ENCODE peak calls at places on chromosomes 7 and 10, in ten cellular contexts. Y, F, M, P, Q, I, L, G, E and C are unnamed samples.

GRCh38 chr10:119201233-119201632 is 6.1 kb upstream of the GRK5 start:
- DNase-seq in P (no peak), Y (no peak), E (no peak), Q (no peak), F (no peak), M (no peak), G (no peak), L (no peak), I (no peak), C (no peak)

GRCh38 chr10:122525788-122526187 is 34.8 kb upstream of the DMBT1 start:
- DNase-seq in Q (no peak), P (peak), E (no peak), Y (peak), I (no peak), F (peak), G (no peak), M (peak), L (no peak), C (no peak)

GRCh38 chr7:43294080-43294630 is 181.7 kb downstream of the HECW1 start:
- DNase-seq in F (peak), L (peak), P (peak), G (peak), M (no peak), Q (no peak), Y (peak), E (peak), I (no peak), C (peak)

GRCh38 chr7:156780724-156781455 is 112.1 kb downstream of the LMBR1 start:
- DNase-seq in L (no peak), G (no peak), F (no peak), I (no peak), E (no peak), M (no peak), Y (no peak), Q (no peak), P (no peak), C (no peak)

GRCh38 chr10:133446979-133447378 is 6.8 kb upstream of the SCART1 start:
- DNase-seq in Y (no peak), Q (no peak), I (no peak), E (no peak), G (no peak), P (no peak), F (no peak), L (no peak), M (no peak), C (no peak)

GRCh38 chr10:11741608-11742007 is 574 bp upstream of the ECHDC3 start:
- DNase-seq in G (no peak), I (no peak), F (no peak), L (peak), Y (no peak), P (no peak), M (no peak), Q (no peak), E (no peak), C (no peak)

GRCh38 chr10:75406158-75407065 is 4.8 kb upstream of the ZNF503 start:
- DNase-seq in Y (no peak), L (no peak), M (no peak), F (no peak), G (no peak), Q (no peak), I (peak), E (no peak), P (no peak), C (no peak)

GRCh38 chr10:97869091-97870042 is 19.7 kb downstream of the GOLGA7B start:
- DNase-seq in Q (peak), Y (peak), G (peak), P (peak), L (peak), M (peak), I (peak), E (peak), F (peak), C (no peak)

GRCh38 chr10:93408788-93409187 is 73.3 kb downstream of the MYOF start:
- DNase-seq in Q (no peak), I (no peak), G (no peak), E (no peak), F (no peak), Y (no peak), P (no peak), M (no peak), L (no peak), C (no peak)

GRCh38 chr10:93410697-93411348 is 71.3 kb downstream of the MYOF start:
- DNase-seq in E (no peak), G (no peak), M (no peak), F (no peak), I (no peak), Y (no peak), P (no peak), L (no peak), Q (no peak), C (no peak)

GRCh38 chr10:93415693-93416092 is 66.4 kb downstream of the MYOF start:
- DNase-seq in E (no peak), I (no peak), G (no peak), Q (no peak), M (no peak), Y (no peak), L (no peak), P (no peak), F (no peak), C (no peak)

GRCh38 chr10:93413252-93413689 is 68.9 kb downstream of the MYOF start:
- DNase-seq in Q (no peak), I (no peak), L (no peak), F (peak), E (no peak), Y (no peak), G (no peak), M (no peak), P (no peak), C (no peak)

DNA sequence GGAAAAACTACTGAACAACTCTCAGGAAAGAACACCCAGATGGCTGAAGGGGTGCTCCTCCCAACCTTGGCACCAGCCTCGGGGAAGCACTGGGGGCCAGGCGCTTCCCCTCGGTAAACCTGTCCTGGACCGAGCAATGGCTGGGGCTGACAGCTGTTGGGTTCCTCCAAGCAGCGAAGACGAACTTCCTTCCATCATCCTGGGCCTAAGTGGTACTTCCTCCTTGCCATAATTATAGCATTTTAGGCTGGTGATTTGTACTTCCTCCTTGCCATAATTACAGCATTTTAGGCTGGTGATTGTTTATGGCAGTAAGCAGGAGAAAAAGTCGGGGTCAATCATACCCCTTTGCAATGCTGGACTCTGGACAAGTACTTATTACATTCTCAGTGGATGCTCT is 69.3 kb downstream of the MYOF start:
- DNase-seq in E (no peak), M (no peak), L (no peak), G (no peak), I (no peak), P (no peak), Y (no peak), F (no peak), Q (no peak), C (no peak)
- H3K27ac ChIP-seq in E (no peak), M (peak), L (no peak), G (no peak), I (no peak), P (no peak), Y (no peak), F (peak), Q (peak), C (peak)

DNA sequence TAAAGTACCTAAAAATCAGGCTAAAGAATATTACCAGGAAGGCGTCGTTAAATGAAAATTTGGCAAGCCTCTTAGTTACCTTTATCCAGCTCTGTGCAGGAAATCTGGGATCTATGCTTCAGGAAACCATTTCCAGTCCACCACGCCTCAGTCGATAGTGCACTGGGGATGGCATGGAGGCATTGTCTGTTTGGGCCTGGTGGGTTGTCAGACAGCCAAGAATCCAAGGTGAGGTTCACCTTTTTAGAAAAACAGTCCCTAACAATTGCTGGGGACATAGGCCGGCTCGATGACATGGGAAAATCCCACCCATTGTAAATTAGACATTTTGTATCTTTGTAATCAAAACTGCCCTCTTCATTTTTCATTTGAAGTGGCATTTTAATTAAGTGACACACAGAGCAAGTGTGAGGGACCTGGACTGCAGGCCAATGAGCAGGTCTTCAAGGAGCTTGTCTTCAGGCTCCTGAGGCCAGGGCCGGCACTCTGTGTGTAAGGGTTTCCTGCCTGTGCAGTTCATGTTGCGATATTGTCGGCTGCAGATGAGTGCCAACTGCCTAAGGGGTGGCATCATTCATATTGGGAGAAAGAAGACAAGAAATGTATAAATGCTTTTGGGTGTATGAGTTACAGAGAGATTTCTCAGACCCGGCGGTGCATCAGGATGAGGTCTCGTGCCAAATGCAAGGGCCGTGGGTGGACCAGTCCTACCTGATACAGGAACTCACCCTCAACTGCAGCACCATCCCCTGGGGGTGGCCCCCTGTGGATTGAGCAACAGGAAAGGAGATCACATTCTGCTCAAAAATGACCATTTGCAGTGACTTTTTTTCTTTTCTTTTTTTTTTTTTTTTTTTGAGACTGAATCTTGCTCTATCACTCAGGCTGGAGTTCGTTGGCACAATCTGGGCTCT is 80.8 kb downstream of the PTPRE start:
- DNase-seq in E (no peak), I (no peak), P (no peak), M (no peak), Y (no peak), G (no peak), L (no peak), F (no peak), Q (no peak), C (no peak)
- TF ChIP-seq POLR2A in E (no peak), I (no peak), P (no peak), M (no peak), Y (no peak), G (no peak), L (no peak), F (no peak), Q (no peak), C (no peak)

DNA sequence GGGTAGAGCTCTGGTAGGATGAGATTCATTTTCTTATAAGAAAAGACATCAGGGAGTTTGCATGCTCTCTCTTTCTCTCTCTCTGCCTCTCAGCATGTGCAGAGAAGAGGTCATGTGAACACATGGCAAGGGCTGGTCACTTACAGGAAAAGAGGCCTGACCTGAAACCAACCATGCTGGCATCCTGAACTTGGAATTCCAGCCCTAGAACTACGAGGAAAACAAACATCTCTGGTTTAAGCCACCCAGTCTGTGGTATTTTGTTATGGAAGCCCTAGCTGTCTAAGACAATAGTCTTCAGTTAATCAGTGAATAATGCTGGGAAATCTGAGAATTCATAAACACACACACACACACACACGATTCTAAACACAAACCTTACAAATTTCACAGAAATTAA is 1104.2 kb upstream of the LRRN3 start:
- DNase-seq in E (no peak), M (no peak), Q (no peak), Y (no peak), G (no peak), F (no peak), L (no peak), I (no peak), P (no peak), C (no peak)
- H3K27ac ChIP-seq in E (no peak), M (no peak), Q (no peak), Y (no peak), G (no peak), F (no peak), L (no peak), I (no peak), P (no peak), C (no peak)

GRCh38 chr7:4791738-4792536 is 16.5 kb downstream of the AP5Z1 start:
- DNase-seq in M (peak), F (peak), P (peak), Q (peak), G (peak), I (peak), Y (peak), E (peak), L (peak), C (no peak)

GRCh38 chr7:4790516-4790991 is 15.1 kb downstream of the AP5Z1 start:
- DNase-seq in E (no peak), Q (peak), M (no peak), P (no peak), G (no peak), L (no peak), Y (no peak), I (peak), F (no peak), C (no peak)

GRCh38 chr7:4791101-4791737 is 15.8 kb downstream of the AP5Z1 start:
- DNase-seq in E (no peak), G (no peak), L (no peak), Q (peak), Y (no peak), P (no peak), I (peak), M (no peak), F (no peak), C (no peak)

GRCh38 chr7:4794591-4795350 is 19.3 kb downstream of the AP5Z1 start:
- DNase-seq in E (no peak), G (no peak), Y (no peak), L (no peak), M (no peak), F (no peak), I (no peak), P (no peak), Q (no peak), C (no peak)

DNA sequence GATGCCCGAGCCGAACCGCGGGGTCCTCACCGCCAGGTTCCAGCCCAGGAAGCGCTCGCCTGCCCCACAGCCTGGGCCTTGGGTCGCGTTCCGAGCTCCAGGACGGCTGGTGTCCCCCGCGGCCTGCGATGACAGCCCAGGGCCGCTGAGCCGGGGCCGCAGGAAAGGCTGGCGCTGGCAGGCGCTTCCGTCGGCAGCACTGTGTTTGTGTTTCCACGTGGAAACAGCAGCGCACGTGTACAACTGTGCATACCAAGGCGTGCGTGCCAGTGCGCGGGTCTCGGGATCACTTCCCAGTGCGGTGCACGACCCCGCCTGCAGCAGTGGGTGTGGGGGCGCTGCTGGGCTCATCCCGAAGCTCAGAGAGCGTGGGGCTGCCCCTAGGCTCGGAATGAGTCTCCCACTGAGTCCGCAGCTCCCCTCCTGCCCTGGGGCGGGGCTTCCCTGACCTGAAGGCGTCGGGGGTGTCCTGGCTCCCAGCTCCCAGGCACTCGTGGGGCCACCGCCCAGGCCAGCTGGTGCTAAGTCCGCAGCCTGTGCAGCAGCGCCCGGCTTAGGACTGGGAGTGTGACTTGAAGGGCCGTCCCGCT is 17.2 kb downstream of the AP5Z1 start:
- DNase-seq in P (no peak), I (peak), F (peak), Q (peak), G (no peak), L (no peak), E (no peak), M (no peak), Y (no peak), C (no peak)
- TF ChIP-seq POLR2A in P (no peak), I (no peak), F (no peak), Q (no peak), G (no peak), L (no peak), E (no peak), M (peak), Y (no peak), C (no peak)